ENCODE peak calls at places on chromosomes 6 and 20, in nine cellular contexts. One of them, this sample, is unnamed.

GRCh38 chr6:79436232-79436631 is 101.0 kb downstream of the LCA5 start:
- DNase-seq in fibroblast of pulmonary artery: peak
- DNase-seq in epithelial cell of esophagus: peak
- DNase-seq in WTC11: no peak
- DNase-seq in SK-N-SH: no peak
- DNase-seq in astrocyte of the spinal cord: no peak
- DNase-seq in PC-3: no peak
- DNase-seq in bronchial epithelial cell: peak
- DNase-seq in Panc1: no peak
- DNase-seq in this sample: peak

GRCh38 chr6:1815827-1816452 is 206.2 kb downstream of the FOXC1 start:
- DNase-seq in SK-N-SH: no peak
- DNase-seq in PC-3: no peak
- DNase-seq in epithelial cell of esophagus: no peak
- DNase-seq in astrocyte of the spinal cord: no peak
- DNase-seq in Panc1: no peak
- DNase-seq in fibroblast of pulmonary artery: no peak
- DNase-seq in bronchial epithelial cell: no peak
- DNase-seq in WTC11: peak
- DNase-seq in this sample: no peak

GRCh38 chr6:24009319-24009718 is 116.7 kb upstream of the NRSN1 start:
- DNase-seq in epithelial cell of esophagus: no peak
- DNase-seq in Panc1: no peak
- DNase-seq in PC-3: no peak
- DNase-seq in SK-N-SH: peak
- DNase-seq in fibroblast of pulmonary artery: no peak
- DNase-seq in WTC11: no peak
- DNase-seq in astrocyte of the spinal cord: no peak
- DNase-seq in bronchial epithelial cell: no peak
- DNase-seq in this sample: no peak

GRCh38 chr20:39338977-39339376 is 376.8 kb downstream of the DHX35 start:
- DNase-seq in fibroblast of pulmonary artery: no peak
- DNase-seq in Panc1: no peak
- DNase-seq in PC-3: no peak
- DNase-seq in SK-N-SH: no peak
- DNase-seq in epithelial cell of esophagus: no peak
- DNase-seq in bronchial epithelial cell: peak
- DNase-seq in astrocyte of the spinal cord: no peak
- DNase-seq in WTC11: no peak
- DNase-seq in this sample: peak

GRCh38 chr6:83067448-83068413 is at the start of gene DOP1A:
- DNase-seq in epithelial cell of esophagus: peak
- DNase-seq in fibroblast of pulmonary artery: peak
- DNase-seq in PC-3: peak
- DNase-seq in WTC11: peak
- DNase-seq in astrocyte of the spinal cord: peak
- DNase-seq in SK-N-SH: peak
- DNase-seq in bronchial epithelial cell: peak
- DNase-seq in Panc1: peak
- DNase-seq in this sample: peak

GRCh38 chr20:17822039-17822438 is 122.3 kb downstream of the BANF2 start:
- DNase-seq in SK-N-SH: no peak
- DNase-seq in WTC11: no peak
- DNase-seq in bronchial epithelial cell: peak
- DNase-seq in Panc1: no peak
- DNase-seq in astrocyte of the spinal cord: peak
- DNase-seq in PC-3: peak
- DNase-seq in fibroblast of pulmonary artery: peak
- DNase-seq in epithelial cell of esophagus: peak
- DNase-seq in this sample: peak

GRCh38 chr6:4889701-4890100 is 113.5 kb downstream of the CDYL start:
- DNase-seq in WTC11: no peak
- DNase-seq in Panc1: no peak
- DNase-seq in epithelial cell of esophagus: no peak
- DNase-seq in bronchial epithelial cell: no peak
- DNase-seq in PC-3: no peak
- DNase-seq in fibroblast of pulmonary artery: no peak
- DNase-seq in astrocyte of the spinal cord: no peak
- DNase-seq in SK-N-SH: no peak
- DNase-seq in this sample: no peak

GRCh38 chr20:38202153-38202981 is 37.3 kb upstream of the TGM2 start:
- DNase-seq in astrocyte of the spinal cord: no peak
- DNase-seq in epithelial cell of esophagus: no peak
- DNase-seq in PC-3: no peak
- DNase-seq in SK-N-SH: no peak
- DNase-seq in WTC11: no peak
- DNase-seq in fibroblast of pulmonary artery: no peak
- DNase-seq in bronchial epithelial cell: no peak
- DNase-seq in Panc1: no peak
- DNase-seq in this sample: no peak

GRCh38 chr20:25341716-25342680 is 48.6 kb downstream of the ABHD12 start:
- DNase-seq in Panc1: no peak
- DNase-seq in PC-3: peak
- DNase-seq in astrocyte of the spinal cord: peak
- DNase-seq in WTC11: no peak
- DNase-seq in epithelial cell of esophagus: peak
- DNase-seq in fibroblast of pulmonary artery: peak
- DNase-seq in bronchial epithelial cell: peak
- DNase-seq in SK-N-SH: no peak
- DNase-seq in this sample: peak

GRCh38 chr20:2524435-2525272 is 11.7 kb upstream of the TMC2 start:
- DNase-seq in bronchial epithelial cell: peak
- DNase-seq in fibroblast of pulmonary artery: peak
- DNase-seq in PC-3: peak
- DNase-seq in SK-N-SH: peak
- DNase-seq in epithelial cell of esophagus: peak
- DNase-seq in astrocyte of the spinal cord: peak
- DNase-seq in WTC11: peak
- DNase-seq in Panc1: no peak
- DNase-seq in this sample: peak

GRCh38 chr6:155110721-155111120 is 115.6 kb downstream of the TIAM2 start:
- DNase-seq in bronchial epithelial cell: no peak
- DNase-seq in WTC11: no peak
- DNase-seq in SK-N-SH: no peak
- DNase-seq in astrocyte of the spinal cord: no peak
- DNase-seq in fibroblast of pulmonary artery: no peak
- DNase-seq in Panc1: no peak
- DNase-seq in epithelial cell of esophagus: no peak
- DNase-seq in PC-3: no peak
- DNase-seq in this sample: no peak

GRCh38 chr6:169957351-169957963 is 206.0 kb downstream of the ERMARD start:
- DNase-seq in SK-N-SH: peak
- DNase-seq in bronchial epithelial cell: no peak
- DNase-seq in fibroblast of pulmonary artery: no peak
- DNase-seq in Panc1: no peak
- DNase-seq in epithelial cell of esophagus: no peak
- DNase-seq in WTC11: no peak
- DNase-seq in astrocyte of the spinal cord: no peak
- DNase-seq in PC-3: no peak
- DNase-seq in this sample: no peak

GRCh38 chr6:167212716-167213011 is 54.9 kb upstream of the GPR31 start:
- DNase-seq in SK-N-SH: no peak
- DNase-seq in Panc1: no peak
- DNase-seq in epithelial cell of esophagus: no peak
- DNase-seq in fibroblast of pulmonary artery: no peak
- DNase-seq in WTC11: no peak
- DNase-seq in bronchial epithelial cell: no peak
- DNase-seq in astrocyte of the spinal cord: no peak
- DNase-seq in PC-3: no peak
- DNase-seq in this sample: no peak

GRCh38 chr6:39330476-39330875 is 8.0 kb upstream of the KCNK16 start:
- DNase-seq in SK-N-SH: no peak
- DNase-seq in fibroblast of pulmonary artery: no peak
- DNase-seq in astrocyte of the spinal cord: no peak
- DNase-seq in epithelial cell of esophagus: no peak
- DNase-seq in bronchial epithelial cell: no peak
- DNase-seq in WTC11: no peak
- DNase-seq in Panc1: no peak
- DNase-seq in PC-3: no peak
- DNase-seq in this sample: no peak

GRCh38 chr20:10674684-10675455 is 1.1 kb upstream of the JAG1 start:
- DNase-seq in astrocyte of the spinal cord: peak
- DNase-seq in PC-3: peak
- DNase-seq in bronchial epithelial cell: no peak
- DNase-seq in WTC11: peak
- DNase-seq in Panc1: no peak
- DNase-seq in fibroblast of pulmonary artery: peak
- DNase-seq in epithelial cell of esophagus: peak
- DNase-seq in SK-N-SH: peak
- DNase-seq in this sample: peak

GRCh38 chr20:35839891-35840290 is 68.1 kb downstream of the PHF20 start:
- DNase-seq in astrocyte of the spinal cord: no peak
- DNase-seq in Panc1: no peak
- DNase-seq in SK-N-SH: no peak
- DNase-seq in epithelial cell of esophagus: no peak
- DNase-seq in WTC11: no peak
- DNase-seq in bronchial epithelial cell: no peak
- DNase-seq in fibroblast of pulmonary artery: no peak
- DNase-seq in PC-3: no peak
- DNase-seq in this sample: no peak

GRCh38 chr6:119533603-119534279 is 184.2 kb upstream of the MAN1A1 start:
- DNase-seq in fibroblast of pulmonary artery: peak
- DNase-seq in PC-3: peak
- DNase-seq in epithelial cell of esophagus: peak
- DNase-seq in astrocyte of the spinal cord: peak
- DNase-seq in WTC11: no peak
- DNase-seq in bronchial epithelial cell: peak
- DNase-seq in Panc1: no peak
- DNase-seq in SK-N-SH: no peak
- DNase-seq in this sample: peak

GRCh38 chr6:40328376-40328987 is 258.7 kb downstream of the LRFN2 start:
- DNase-seq in fibroblast of pulmonary artery: no peak
- DNase-seq in WTC11: peak
- DNase-seq in epithelial cell of esophagus: peak
- DNase-seq in Panc1: no peak
- DNase-seq in bronchial epithelial cell: peak
- DNase-seq in PC-3: peak
- DNase-seq in SK-N-SH: peak
- DNase-seq in astrocyte of the spinal cord: no peak
- DNase-seq in this sample: no peak

GRCh38 chr6:168015492-168016175 is 18.2 kb downstream of the KIF25 start:
- DNase-seq in Panc1: no peak
- DNase-seq in astrocyte of the spinal cord: peak
- DNase-seq in fibroblast of pulmonary artery: no peak
- DNase-seq in WTC11: no peak
- DNase-seq in bronchial epithelial cell: no peak
- DNase-seq in SK-N-SH: no peak
- DNase-seq in epithelial cell of esophagus: no peak
- DNase-seq in PC-3: no peak
- DNase-seq in this sample: no peak

DNA sequence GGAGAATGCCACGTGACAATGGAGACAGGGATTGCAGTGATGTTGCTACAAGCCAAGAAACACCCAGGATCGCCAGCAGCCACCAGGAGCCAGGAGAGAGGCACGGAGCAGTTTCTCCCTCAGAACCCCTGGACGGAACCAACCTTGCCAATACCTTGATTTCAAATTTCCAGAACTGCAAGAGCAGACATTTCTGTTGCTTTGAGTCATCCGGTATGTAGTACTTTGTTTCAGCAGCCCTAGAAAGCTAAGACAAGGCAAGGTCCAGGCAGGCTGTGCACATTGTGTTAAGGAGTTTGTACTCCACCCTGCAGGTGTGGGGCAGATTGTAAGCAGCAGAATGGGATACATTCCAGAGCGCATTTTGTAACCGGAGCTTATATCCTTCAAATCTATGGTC is 48.3 kb downstream of the TRERF1 start:
- DNase-seq in PC-3: no peak
- DNase-seq in astrocyte of the spinal cord: peak
- DNase-seq in fibroblast of pulmonary artery: peak
- DNase-seq in bronchial epithelial cell: peak
- DNase-seq in SK-N-SH: no peak
- DNase-seq in Panc1: no peak
- DNase-seq in epithelial cell of esophagus: peak
- DNase-seq in WTC11: no peak
- DNase-seq in this sample: peak
- TF ChIP-seq CTCF in PC-3: no peak
- TF ChIP-seq CTCF in astrocyte of the spinal cord: no peak
- TF ChIP-seq CTCF in fibroblast of pulmonary artery: no peak
- TF ChIP-seq CTCF in bronchial epithelial cell: peak
- TF ChIP-seq CTCF in SK-N-SH: no peak
- TF ChIP-seq CTCF in Panc1: no peak
- TF ChIP-seq CTCF in epithelial cell of esophagus: peak
- TF ChIP-seq CTCF in WTC11: no peak
- TF ChIP-seq CTCF in this sample: no peak

DNA sequence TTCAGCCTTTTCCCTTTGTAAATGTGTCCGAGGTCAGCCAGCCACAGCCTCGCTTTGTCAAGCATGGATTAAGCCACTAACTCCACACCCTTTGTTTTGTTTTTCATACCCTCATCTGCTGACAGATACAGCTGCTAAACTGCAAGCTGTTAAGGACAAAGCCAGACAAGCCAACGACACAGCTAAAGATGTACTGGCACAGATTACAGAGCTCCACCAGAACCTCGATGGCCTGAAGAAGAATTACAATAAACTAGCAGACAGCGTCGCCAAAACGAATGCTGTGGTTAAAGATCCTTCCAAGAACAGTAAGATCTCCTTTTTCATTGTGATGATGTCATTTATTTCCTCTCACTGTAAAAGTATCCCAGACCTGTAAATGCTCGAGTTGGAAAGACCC is 269.3 kb downstream of the ARHGAP18 start:
- DNase-seq in fibroblast of pulmonary artery: peak
- DNase-seq in PC-3: no peak
- DNase-seq in SK-N-SH: no peak
- DNase-seq in astrocyte of the spinal cord: peak
- DNase-seq in epithelial cell of esophagus: peak
- DNase-seq in bronchial epithelial cell: peak
- DNase-seq in WTC11: no peak
- DNase-seq in Panc1: no peak
- DNase-seq in this sample: peak
- TF ChIP-seq CTCF in fibroblast of pulmonary artery: no peak
- TF ChIP-seq CTCF in PC-3: no peak
- TF ChIP-seq CTCF in SK-N-SH: peak
- TF ChIP-seq CTCF in astrocyte of the spinal cord: peak
- TF ChIP-seq CTCF in epithelial cell of esophagus: peak
- TF ChIP-seq CTCF in bronchial epithelial cell: no peak
- TF ChIP-seq CTCF in WTC11: no peak
- TF ChIP-seq CTCF in Panc1: no peak
- TF ChIP-seq CTCF in this sample: peak

DNA sequence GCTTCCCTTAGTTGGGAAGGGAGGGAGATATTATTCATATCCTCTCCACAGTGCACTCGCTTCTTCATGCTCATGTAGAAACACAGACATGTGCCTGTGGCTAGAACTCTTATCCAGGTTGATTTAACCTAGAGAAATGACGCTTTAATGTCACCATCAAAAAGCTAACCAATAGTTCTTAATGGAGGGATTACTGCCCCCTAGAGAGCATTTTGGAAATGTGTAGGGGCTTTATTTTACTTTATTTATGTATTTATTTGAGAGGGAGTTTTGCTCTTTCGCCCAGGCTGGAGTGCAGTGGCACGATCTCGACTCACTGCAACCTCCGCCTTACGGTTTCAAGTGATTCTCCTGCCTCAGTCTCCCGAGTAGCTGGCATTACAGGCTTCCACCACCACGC is 229.6 kb downstream of the SOD2 start:
- DNase-seq in PC-3: no peak
- DNase-seq in fibroblast of pulmonary artery: peak
- DNase-seq in epithelial cell of esophagus: no peak
- DNase-seq in astrocyte of the spinal cord: no peak
- DNase-seq in bronchial epithelial cell: peak
- DNase-seq in SK-N-SH: peak
- DNase-seq in WTC11: no peak
- DNase-seq in Panc1: no peak
- DNase-seq in this sample: peak
- TF ChIP-seq CTCF in PC-3: peak
- TF ChIP-seq CTCF in fibroblast of pulmonary artery: peak
- TF ChIP-seq CTCF in epithelial cell of esophagus: no peak
- TF ChIP-seq CTCF in astrocyte of the spinal cord: no peak
- TF ChIP-seq CTCF in bronchial epithelial cell: peak
- TF ChIP-seq CTCF in SK-N-SH: peak
- TF ChIP-seq CTCF in WTC11: peak
- TF ChIP-seq CTCF in Panc1: peak
- TF ChIP-seq CTCF in this sample: peak

GRCh38 chr20:22577515-22578220 is 6.7 kb downstream of the FOXA2 start:
- DNase-seq in Panc1: no peak
- DNase-seq in SK-N-SH: no peak
- DNase-seq in WTC11: peak
- DNase-seq in fibroblast of pulmonary artery: no peak
- DNase-seq in PC-3: peak
- DNase-seq in bronchial epithelial cell: no peak
- DNase-seq in astrocyte of the spinal cord: no peak
- DNase-seq in epithelial cell of esophagus: no peak
- DNase-seq in this sample: no peak
- TF ChIP-seq CTCF in Panc1: no peak
- TF ChIP-seq CTCF in SK-N-SH: no peak
- TF ChIP-seq CTCF in WTC11: no peak
- TF ChIP-seq CTCF in fibroblast of pulmonary artery: no peak
- TF ChIP-seq CTCF in PC-3: no peak
- TF ChIP-seq CTCF in bronchial epithelial cell: no peak
- TF ChIP-seq CTCF in astrocyte of the spinal cord: no peak
- TF ChIP-seq CTCF in epithelial cell of esophagus: no peak
- TF ChIP-seq CTCF in this sample: no peak

This sample was measured in fibroblast of lung.